ENCODE peak calls at places on chromosomes 3 and 15, in seven cellular contexts. One of them, this sample, is unnamed. For H3K4me1, the result is how much of the 10 kb centered on the place peaks cover.

GRCh38 chr3:11367116-11367781 is 95.1 kb downstream of the ATG7 start:
- DNase-seq in HCT116: no peak
- DNase-seq in OCI-LY7: no peak
- DNase-seq in heart left ventricle: peak
- DNase-seq in suprapubic skin: no peak
- DNase-seq in kidney: no peak
- DNase-seq in aorta: peak
- DNase-seq in this sample: no peak

GRCh38 chr15:29731865-29732264 is 90.4 kb downstream of the TJP1 start:
- DNase-seq in HCT116: no peak
- DNase-seq in OCI-LY7: no peak
- DNase-seq in heart left ventricle: no peak
- DNase-seq in suprapubic skin: no peak
- DNase-seq in kidney: no peak
- DNase-seq in aorta: no peak
- DNase-seq in this sample: no peak

GRCh38 chr3:37974121-37974927 is 16.3 kb upstream of the VILL start:
- DNase-seq in HCT116: peak
- DNase-seq in OCI-LY7: peak
- DNase-seq in heart left ventricle: no peak
- DNase-seq in suprapubic skin: no peak
- DNase-seq in kidney: no peak
- DNase-seq in aorta: peak
- DNase-seq in this sample: peak

GRCh38 chr3:62665627-62666433 is 209.4 kb downstream of the CADPS start:
- DNase-seq in HCT116: peak
- DNase-seq in OCI-LY7: peak
- DNase-seq in heart left ventricle: peak
- DNase-seq in suprapubic skin: peak
- DNase-seq in kidney: no peak
- DNase-seq in aorta: peak
- DNase-seq in this sample: peak

GRCh38 chr3:14510838-14511622 is 29.1 kb downstream of the GRIP2 start:
- DNase-seq in HCT116: no peak
- DNase-seq in OCI-LY7: no peak
- DNase-seq in heart left ventricle: no peak
- DNase-seq in suprapubic skin: peak
- DNase-seq in kidney: no peak
- DNase-seq in aorta: no peak
- DNase-seq in this sample: no peak

GRCh38 chr3:125280966-125281365 is 68.4 kb upstream of the SLC12A8 start:
- DNase-seq in HCT116: no peak
- DNase-seq in OCI-LY7: no peak
- DNase-seq in heart left ventricle: no peak
- DNase-seq in suprapubic skin: no peak
- DNase-seq in kidney: no peak
- DNase-seq in aorta: no peak
- DNase-seq in this sample: no peak

GRCh38 chr3:146503459-146504202 is 34.3 kb upstream of the PLSCR2 start:
- DNase-seq in HCT116: peak
- DNase-seq in OCI-LY7: no peak
- DNase-seq in heart left ventricle: peak
- DNase-seq in suprapubic skin: no peak
- DNase-seq in kidney: peak
- DNase-seq in aorta: peak
- DNase-seq in this sample: no peak

GRCh38 chr3:11820540-11821041 is 26.1 kb downstream of the TAMM41 start:
- DNase-seq in HCT116: no peak
- DNase-seq in OCI-LY7: no peak
- DNase-seq in heart left ventricle: no peak
- DNase-seq in suprapubic skin: no peak
- DNase-seq in kidney: no peak
- DNase-seq in aorta: no peak
- DNase-seq in this sample: no peak

GRCh38 chr3:108970561-108970960 is 16.9 kb upstream of the GUCA1C start:
- DNase-seq in HCT116: no peak
- DNase-seq in OCI-LY7: no peak
- DNase-seq in heart left ventricle: no peak
- DNase-seq in suprapubic skin: no peak
- DNase-seq in kidney: no peak
- DNase-seq in aorta: no peak
- DNase-seq in this sample: no peak

GRCh38 chr15:73127302-73127936 is 75.2 kb downstream of the NEO1 start:
- DNase-seq in HCT116: peak
- DNase-seq in OCI-LY7: peak
- DNase-seq in heart left ventricle: no peak
- DNase-seq in suprapubic skin: no peak
- DNase-seq in kidney: no peak
- DNase-seq in aorta: no peak
- DNase-seq in this sample: no peak

GRCh38 chr3:56758539-56758981 is 43.2 kb downstream of the ARHGEF3 start:
- DNase-seq in HCT116: peak
- DNase-seq in OCI-LY7: no peak
- DNase-seq in heart left ventricle: no peak
- DNase-seq in suprapubic skin: no peak
- DNase-seq in kidney: no peak
- DNase-seq in aorta: no peak
- DNase-seq in this sample: peak

GRCh38 chr3:122562923-122563716 is 980 bp downstream of the PARP9 start:
- DNase-seq in HCT116: no peak
- DNase-seq in OCI-LY7: no peak
- DNase-seq in heart left ventricle: no peak
- DNase-seq in suprapubic skin: no peak
- DNase-seq in kidney: no peak
- DNase-seq in aorta: no peak
- DNase-seq in this sample: no peak
- H3K27ac ChIP-seq in HCT116: peak
- H3K27ac ChIP-seq in OCI-LY7: no peak
- H3K27ac ChIP-seq in heart left ventricle: peak
- H3K27ac ChIP-seq in suprapubic skin: peak
- H3K27ac ChIP-seq in kidney: peak
- H3K27ac ChIP-seq in aorta: peak
- H3K27ac ChIP-seq in this sample: peak

DNA sequence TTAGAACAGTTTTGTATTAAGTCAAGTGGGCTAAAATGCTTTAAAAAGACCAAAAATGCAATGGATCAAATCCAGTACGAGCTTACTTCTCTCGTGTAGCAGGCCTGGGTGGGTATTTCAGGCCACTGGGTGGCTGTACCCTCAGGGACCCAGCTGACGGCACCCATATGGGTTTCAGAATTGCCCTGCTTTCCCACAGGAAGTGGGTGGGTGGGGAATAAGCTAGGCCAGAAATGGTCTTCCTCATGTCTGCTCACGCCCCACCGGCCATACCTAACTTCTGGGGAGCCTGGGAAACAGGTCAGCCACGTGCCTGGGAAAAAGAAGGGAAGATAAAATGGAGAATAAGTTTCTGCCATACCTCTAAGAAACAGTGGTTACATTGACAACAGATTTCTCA is 20.3 kb downstream of the GPR160 start:
- DNase-seq in HCT116: no peak
- DNase-seq in OCI-LY7: peak
- DNase-seq in heart left ventricle: no peak
- DNase-seq in suprapubic skin: no peak
- DNase-seq in kidney: no peak
- DNase-seq in aorta: no peak
- DNase-seq in this sample: no peak
- H3K4me1 ChIP-seq in HCT116: under half
- H3K4me1 ChIP-seq in OCI-LY7: half or more
- H3K4me1 ChIP-seq in heart left ventricle: under half
- H3K4me1 ChIP-seq in suprapubic skin: under half
- H3K4me1 ChIP-seq in kidney: under half
- H3K4me1 ChIP-seq in aorta: under half
- H3K4me1 ChIP-seq in this sample: under half

GRCh38 chr3:39810647-39811161 is 1.3 kb downstream of the MYRIP start:
- DNase-seq in HCT116: no peak
- DNase-seq in OCI-LY7: no peak
- DNase-seq in heart left ventricle: no peak
- DNase-seq in suprapubic skin: no peak
- DNase-seq in kidney: no peak
- DNase-seq in aorta: no peak
- DNase-seq in this sample: no peak
- H3K4me3 ChIP-seq in HCT116: no peak
- H3K4me3 ChIP-seq in OCI-LY7: no peak
- H3K4me3 ChIP-seq in heart left ventricle: peak
- H3K4me3 ChIP-seq in suprapubic skin: peak
- H3K4me3 ChIP-seq in kidney: no peak
- H3K4me3 ChIP-seq in aorta: peak
- H3K4me3 ChIP-seq in this sample: peak

GRCh38 chr3:55569033-55569518 is 82.0 kb upstream of the WNT5A start:
- DNase-seq in HCT116: no peak
- DNase-seq in OCI-LY7: no peak
- DNase-seq in heart left ventricle: no peak
- DNase-seq in suprapubic skin: no peak
- DNase-seq in kidney: no peak
- DNase-seq in aorta: no peak
- DNase-seq in this sample: no peak
- H3K27ac ChIP-seq in HCT116: no peak
- H3K27ac ChIP-seq in OCI-LY7: no peak
- H3K27ac ChIP-seq in heart left ventricle: no peak
- H3K27ac ChIP-seq in suprapubic skin: no peak
- H3K27ac ChIP-seq in kidney: no peak
- H3K27ac ChIP-seq in aorta: no peak
- H3K27ac ChIP-seq in this sample: no peak

DNA sequence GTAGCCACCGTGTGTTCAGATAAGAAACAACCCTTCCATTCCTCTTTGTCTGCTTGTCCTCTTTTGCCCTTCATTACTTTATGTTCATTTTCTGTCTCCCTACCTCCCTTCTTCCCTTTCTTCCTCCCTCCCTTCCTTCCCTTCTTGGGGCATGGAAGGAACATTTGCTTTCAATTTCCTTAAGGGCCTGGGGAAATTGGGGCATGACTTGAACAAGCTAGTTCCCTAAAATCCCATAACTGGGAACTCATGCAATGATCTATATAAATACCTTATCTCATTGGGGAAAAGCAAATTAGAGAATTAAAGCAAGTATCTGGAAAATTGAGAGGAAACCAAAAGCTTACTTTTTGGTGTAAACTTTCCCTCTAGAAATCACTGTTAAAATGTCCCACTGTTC is 35.7 kb downstream of the BOC start:
- DNase-seq in HCT116: no peak
- DNase-seq in OCI-LY7: no peak
- DNase-seq in heart left ventricle: no peak
- DNase-seq in suprapubic skin: no peak
- DNase-seq in kidney: no peak
- DNase-seq in aorta: no peak
- DNase-seq in this sample: no peak
- H3K4me1 ChIP-seq in HCT116: under half
- H3K4me1 ChIP-seq in OCI-LY7: under half
- H3K4me1 ChIP-seq in heart left ventricle: under half
- H3K4me1 ChIP-seq in suprapubic skin: half or more
- H3K4me1 ChIP-seq in kidney: under half
- H3K4me1 ChIP-seq in aorta: under half
- H3K4me1 ChIP-seq in this sample: under half

DNA sequence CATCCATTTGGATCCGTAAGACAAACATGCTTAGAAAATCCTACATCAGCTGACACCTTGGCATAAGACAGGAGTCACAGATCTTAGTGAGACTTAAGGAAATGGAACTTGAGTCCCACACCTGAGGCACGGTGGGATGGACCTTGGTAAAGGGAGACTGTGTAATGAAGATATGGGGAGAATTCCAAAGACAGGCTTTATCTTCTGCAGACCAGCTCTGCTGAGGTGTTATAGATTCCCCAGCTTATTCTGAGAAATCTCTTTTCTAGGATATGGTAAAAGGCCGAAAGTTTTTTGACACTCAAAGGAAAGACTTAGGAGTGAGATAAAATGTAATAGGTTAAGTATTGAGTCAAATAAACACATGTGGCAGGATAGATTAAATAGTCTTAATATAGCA is 8.3 kb upstream of the MTMR10 start:
- DNase-seq in HCT116: no peak
- DNase-seq in OCI-LY7: no peak
- DNase-seq in heart left ventricle: no peak
- DNase-seq in suprapubic skin: no peak
- DNase-seq in kidney: no peak
- DNase-seq in aorta: no peak
- DNase-seq in this sample: no peak
- H3K4me3 ChIP-seq in HCT116: no peak
- H3K4me3 ChIP-seq in OCI-LY7: no peak
- H3K4me3 ChIP-seq in heart left ventricle: no peak
- H3K4me3 ChIP-seq in suprapubic skin: no peak
- H3K4me3 ChIP-seq in kidney: no peak
- H3K4me3 ChIP-seq in aorta: no peak
- H3K4me3 ChIP-seq in this sample: no peak